ENCODE peak calls at places on chromosomes 2 and 18, in five cellular contexts. Y is T-helper 2 cell, J is cardiac fibroblast, Z is EL, T is AG09319. K is an unnamed sample.
A peak's percentile ranks its signal among the peaks of the same experiment; 100 is the strongest.

GRCh38 chr18:55763805-55764204 is 175.8 kb upstream of the TCF4 start:
- DNase-seq in Y (no peak), J (no peak), Z (peak; percentile 21), T (no peak), K (no peak)

GRCh38 chr18:36066731-36067117 is 635 bp downstream of the RPRD1A start:
- DNase-seq in Y (no peak), J (peak; percentile 10), Z (no peak), T (no peak), K (no peak)

GRCh38 chr2:138610201-138610945 is 108.8 kb downstream of the SPOPL start:
- DNase-seq in Y (no peak), J (no peak), Z (no peak), T (no peak), K (no peak)

GRCh38 chr2:100416397-100416938 is 1.0 kb downstream of the CHST10 start:
- DNase-seq in Y (no peak), J (no peak), Z (no peak), T (no peak), K (no peak)

GRCh38 chr2:105675841-105676240 is 68.9 kb upstream of the NCK2 start:
- DNase-seq in Y (no peak), J (no peak), Z (no peak), T (no peak), K (no peak)

GRCh38 chr2:100767224-100767653 is 52.7 kb upstream of the NPAS2 start:
- DNase-seq in Y (no peak), J (peak; percentile 54), Z (peak; percentile 92), T (no peak), K (no peak)

GRCh38 chr2:113181491-113182051 is 7.8 kb downstream of the PSD4 start:
- DNase-seq in Y (no peak), J (no peak), Z (no peak), T (no peak), K (no peak)

GRCh38 chr18:80147037-80147417 is 38.0 kb downstream of the ADNP2 start:
- DNase-seq in Y (no peak), J (no peak), Z (no peak), T (no peak), K (no peak)

GRCh38 chr2:84919885-84920580 is 14.6 kb downstream of the TMSB10 start:
- DNase-seq in Y (no peak), J (peak; percentile 95), Z (peak; percentile 96), T (peak; percentile 94), K (no peak)

GRCh38 chr2:162607915-162608314 is 230.7 kb downstream of the KCNH7 start:
- DNase-seq in Y (no peak), J (no peak), Z (no peak), T (no peak), K (no peak)

GRCh38 chr18:3454365-3455089 is 4.6 kb downstream of the TGIF1 start:
- DNase-seq in Y (peak; percentile 46), J (peak; percentile 83), Z (peak; percentile 70), T (no peak), K (no peak)

GRCh38 chr2:1227289-1227900 is 185.9 kb upstream of the TPO start:
- DNase-seq in Y (no peak), J (no peak), Z (no peak), T (no peak), K (no peak)

GRCh38 chr2:2871480-2872308 is 505.9 kb downstream of the EIPR1 start:
- DNase-seq in Y (no peak), J (no peak), Z (no peak), T (no peak), K (no peak)

GRCh38 chr2:120710256-120710655 is 25.4 kb upstream of the GLI2 start:
- DNase-seq in Y (no peak), J (no peak), Z (peak; percentile 72), T (no peak), K (no peak)

GRCh38 chr2:176565641-176566323 is 296.5 kb downstream of the MTX2 start:
- DNase-seq in Y (no peak), J (no peak), Z (no peak), T (no peak), K (no peak)

GRCh38 chr2:130736487-130736886 is 7.6 kb downstream of the GPR148 start:
- DNase-seq in Y (no peak), J (no peak), Z (no peak), T (no peak), K (no peak)

GRCh38 chr2:172662099-172662498 is 73.5 kb upstream of the RAPGEF4 start:
- DNase-seq in Y (no peak), J (no peak), Z (no peak), T (no peak), K (no peak)

GRCh38 chr2:151774506-151774905 is 40.2 kb upstream of the NEB start:
- DNase-seq in Y (no peak), J (peak; percentile 78), Z (peak; percentile 47), T (peak; percentile 24), K (no peak)

GRCh38 chr2:10588911-10589310 is 100.9 kb downstream of the NOL10 start:
- DNase-seq in Y (no peak), J (no peak), Z (no peak), T (no peak), K (no peak)

GRCh38 chr2:161416633-161417427 is 733 bp downstream of the TBR1 start:
- DNase-seq in Y (no peak), J (no peak), Z (no peak), T (no peak), K (no peak)

GRCh38 chr2:128628206-128628605 is 309.5 kb upstream of the HS6ST1 start:
- DNase-seq in Y (no peak), J (no peak), Z (no peak), T (no peak), K (no peak)

GRCh38 chr2:18171191-18172139 is 293.0 kb downstream of the KCNS3 start:
- DNase-seq in Y (no peak), J (peak; percentile 36), Z (peak; percentile 31), T (peak; percentile 32), K (no peak)

GRCh38 chr18:2589345-2590060 is 18.1 kb downstream of the NDC80 start:
- DNase-seq in Y (no peak), J (no peak), Z (no peak), T (no peak), K (no peak)

GRCh38 chr2:154489271-154489858 is 209.1 kb upstream of the KCNJ3 start:
- DNase-seq in Y (no peak), J (no peak), Z (no peak), T (no peak), K (no peak)

GRCh38 chr2:102112692-102113665 is 29.6 kb upstream of the IL1R1 start:
- DNase-seq in Y (no peak), J (peak; percentile 42), Z (peak; percentile 79), T (no peak), K (no peak)

GRCh38 chr2:64273524-64274398 is 129.5 kb upstream of the PELI1 start:
- DNase-seq in Y (no peak), J (peak; percentile 83), Z (peak; percentile 97), T (peak; percentile 37), K (no peak)

K was measured in SK-N-MC.